ENCODE peak calls at places on chromosomes 6 and 20, in nine cellular contexts. U is RCC 7860; J is NCI-H1417 treated with DMSO at 0.1 percent for 48 hours; W is NCI-H2029 treated with DMSO at 0.1 percent for 48 hours; Z is EL; D is upper lobe of right lung; M is mucosa of descending colon; S is activated CD4-positive, alpha-beta T cell treated with anti-CD3 and anti-CD28 coated beads, Interleukin-2, amount 50 U/mL, for 1 hour; F is CD4-positive, alpha-beta T cell. X is an unnamed sample.

GRCh38 chr6:169689247-169689646 is 12.6 kb downstream of the WDR27 start:
- DNase-seq in D (no peak), M (no peak), W (no peak), Z (peak; percentile 81), U (peak; percentile 77), J (no peak), F (no peak), S (no peak), X (peak; percentile 91)

GRCh38 chr20:59121714-59122376 is 41.8 kb upstream of the ZNF831 start:
- DNase-seq in M (no peak), S (no peak), J (no peak), U (no peak), D (no peak), W (no peak), Z (no peak), F (peak; percentile 29), X (no peak)

GRCh38 chr20:11429889-11430580 is 487.7 kb upstream of the BTBD3 start:
- DNase-seq in U (no peak), D (no peak), F (no peak), M (no peak), W (no peak), S (no peak), J (no peak), Z (no peak), X (no peak)

GRCh38 chr6:139369068-139369467 is 5.4 kb downstream of the CITED2 start:
- DNase-seq in J (no peak), F (no peak), W (no peak), Z (peak; percentile 55), U (no peak), M (no peak), D (no peak), S (no peak), X (no peak)

GRCh38 chr6:112429226-112429625 is 82.1 kb downstream of the RFPL4B start:
- DNase-seq in F (no peak), Z (peak; percentile 46), J (no peak), M (no peak), S (no peak), D (no peak), U (no peak), W (no peak), X (no peak)

GRCh38 chr6:148064406-148065134 is 278.1 kb upstream of the SASH1 start:
- DNase-seq in Z (peak; percentile 81), M (no peak), S (no peak), F (no peak), W (no peak), D (no peak), J (no peak), U (peak; percentile 12), X (no peak)

GRCh38 chr6:77341058-77341986 is 122.0 kb downstream of the HTR1B start:
- DNase-seq in J (no peak), M (no peak), Z (peak; percentile 8), W (no peak), S (no peak), F (no peak), U (no peak), D (no peak), X (no peak)

GRCh38 chr20:2871555-2872303 is 1.6 kb upstream of the PTPRA start:
- DNase-seq in M (no peak), S (no peak), W (no peak), J (no peak), D (no peak), Z (no peak), F (no peak), U (no peak), X (no peak)

X was measured in MV-4-11.